ENCODE peak calls at places on chromosome 9, in five cellular contexts. J, U, F, R and Y are unnamed samples.

GRCh38 chr9:38062498-38063362 is 6.3 kb downstream of the SHB start:
- DNase-seq in U (no peak), F (no peak), J (peak), R (no peak), Y (no peak)

GRCh38 chr9:1434082-1434481 is 383.9 kb downstream of the DMRT2 start:
- DNase-seq in U (no peak), J (no peak), R (no peak), F (peak), Y (no peak)

GRCh38 chr9:127916665-127917581 is at the start of gene ST6GALNAC4:
- DNase-seq in J (peak), F (peak), R (peak), U (peak), Y (peak)

GRCh38 chr9:91907387-91908292 is 42.4 kb downstream of the ROR2 start:
- DNase-seq in J (no peak), R (no peak), F (no peak), U (no peak), Y (no peak)

GRCh38 chr9:113580041-113580953 is 116.8 kb downstream of the RGS3 start:
- DNase-seq in J (no peak), R (peak), F (no peak), U (no peak), Y (no peak)

GRCh38 chr9:114223564-114224246 is 68.4 kb downstream of the COL27A1 start:
- DNase-seq in U (no peak), F (no peak), R (no peak), J (peak), Y (no peak)

GRCh38 chr9:135100241-135101067 is 13.0 kb downstream of the OLFM1 start:
- DNase-seq in R (no peak), J (no peak), F (no peak), U (no peak), Y (no peak)

GRCh38 chr9:81395301-81396054 is 293.9 kb downstream of the TLE1 start:
- DNase-seq in J (no peak), F (no peak), R (no peak), U (peak), Y (no peak)

GRCh38 chr9:6973089-6973488 is 215.3 kb downstream of the KDM4C start:
- DNase-seq in U (no peak), J (no peak), F (no peak), R (no peak), Y (no peak)

GRCh38 chr9:135069556-135070197 is 17.8 kb upstream of the OLFM1 start:
- DNase-seq in U (no peak), J (no peak), R (no peak), F (no peak), Y (no peak)

GRCh38 chr9:116715751-116716150 is 28.6 kb downstream of the TRIM32 start:
- DNase-seq in J (no peak), R (no peak), F (peak), U (no peak), Y (no peak)

GRCh38 chr9:89525673-89526374 is 27.9 kb upstream of the SEMA4D start:
- DNase-seq in F (no peak), U (no peak), R (no peak), J (no peak), Y (no peak)

GRCh38 chr9:89923961-89924504 is 319.2 kb downstream of the GADD45G start:
- DNase-seq in F (peak), U (no peak), J (no peak), R (no peak), Y (no peak)

GRCh38 chr9:37187269-37187668 is 66.9 kb downstream of the ZCCHC7 start:
- DNase-seq in F (no peak), R (no peak), U (no peak), J (no peak), Y (no peak)

GRCh38 chr9:113541019-113541900 is 77.7 kb downstream of the RGS3 start:
- DNase-seq in U (peak), J (no peak), R (peak), F (peak), Y (no peak)

GRCh38 chr9:86644315-86645034 is 290.3 kb upstream of the TUT7 start:
- DNase-seq in U (no peak), J (no peak), R (no peak), F (no peak), Y (no peak)

GRCh38 chr9:70573308-70573707 is 158.9 kb upstream of the KLF9 start:
- DNase-seq in F (no peak), J (no peak), U (no peak), R (no peak), Y (no peak)

GRCh38 chr9:135507104-135508035 is 6.9 kb downstream of the MRPS2 start:
- DNase-seq in F (no peak), R (no peak), J (no peak), U (no peak), Y (no peak)

GRCh38 chr9:133144142-133144886 is 19.4 kb downstream of the GBGT1 start:
- DNase-seq in U (peak), R (peak), J (no peak), F (peak), Y (peak)